ENCODE peak calls at places on chromosomes 4 and X, in six cellular contexts. One of them, this sample, is unnamed.

GRCh38 chr4:26723216-26723615 is 137.4 kb upstream of the STIM2 start:
- DNase-seq in spleen: no peak
- DNase-seq in sigmoid colon: no peak
- DNase-seq in HL-60: no peak
- DNase-seq in dorsolateral prefrontal cortex: no peak
- DNase-seq in upper lobe of right lung: no peak
- DNase-seq in this sample: no peak

GRCh38 chrX:78104447-78105176 is 564 bp downstream of the PGK1 start:
- DNase-seq in sigmoid colon: peak
- DNase-seq in upper lobe of right lung: peak
- DNase-seq in spleen: peak
- DNase-seq in dorsolateral prefrontal cortex: peak
- DNase-seq in HL-60: peak
- DNase-seq in this sample: peak

GRCh38 chrX:119105826-119106225 is 21.8 kb downstream of the KIAA1210 start:
- DNase-seq in sigmoid colon: no peak
- DNase-seq in dorsolateral prefrontal cortex: no peak
- DNase-seq in spleen: no peak
- DNase-seq in upper lobe of right lung: no peak
- DNase-seq in HL-60: no peak
- DNase-seq in this sample: no peak

GRCh38 chr4:1060646-1061371 is 49.4 kb downstream of the FGFRL1 start:
- DNase-seq in spleen: no peak
- DNase-seq in upper lobe of right lung: no peak
- DNase-seq in HL-60: no peak
- DNase-seq in dorsolateral prefrontal cortex: peak
- DNase-seq in sigmoid colon: peak
- DNase-seq in this sample: peak

GRCh38 chr4:2943364-2944090 is 19.7 kb downstream of the NOP14 start:
- DNase-seq in sigmoid colon: no peak
- DNase-seq in spleen: peak
- DNase-seq in upper lobe of right lung: no peak
- DNase-seq in HL-60: no peak
- DNase-seq in dorsolateral prefrontal cortex: peak
- DNase-seq in this sample: peak

GRCh38 chr4:184453402-184454160 is 20.8 kb downstream of the IRF2 start:
- DNase-seq in HL-60: peak
- DNase-seq in sigmoid colon: no peak
- DNase-seq in dorsolateral prefrontal cortex: no peak
- DNase-seq in upper lobe of right lung: no peak
- DNase-seq in spleen: no peak
- DNase-seq in this sample: peak

GRCh38 chr4:109574931-109575804 is 15.1 kb downstream of the MCUB start:
- DNase-seq in dorsolateral prefrontal cortex: no peak
- DNase-seq in HL-60: no peak
- DNase-seq in sigmoid colon: no peak
- DNase-seq in spleen: no peak
- DNase-seq in upper lobe of right lung: no peak
- DNase-seq in this sample: no peak

GRCh38 chrX:18149454-18149853 is 71.2 kb downstream of the BEND2 start:
- DNase-seq in HL-60: no peak
- DNase-seq in upper lobe of right lung: no peak
- DNase-seq in spleen: no peak
- DNase-seq in dorsolateral prefrontal cortex: no peak
- DNase-seq in sigmoid colon: no peak
- DNase-seq in this sample: no peak

GRCh38 chr4:55013431-55013955 is 111.9 kb downstream of the KDR start:
- DNase-seq in spleen: no peak
- DNase-seq in dorsolateral prefrontal cortex: no peak
- DNase-seq in upper lobe of right lung: no peak
- DNase-seq in sigmoid colon: no peak
- DNase-seq in HL-60: no peak
- DNase-seq in this sample: no peak

GRCh38 chrX:115693476-115693875 is 132.5 kb downstream of the PLS3 start:
- DNase-seq in dorsolateral prefrontal cortex: no peak
- DNase-seq in sigmoid colon: no peak
- DNase-seq in spleen: no peak
- DNase-seq in upper lobe of right lung: no peak
- DNase-seq in HL-60: no peak
- DNase-seq in this sample: no peak

GRCh38 chrX:63784902-63785692 is at the start of gene ARHGEF9:
- DNase-seq in sigmoid colon: peak
- DNase-seq in upper lobe of right lung: no peak
- DNase-seq in spleen: peak
- DNase-seq in HL-60: no peak
- DNase-seq in dorsolateral prefrontal cortex: no peak
- DNase-seq in this sample: no peak

GRCh38 chrX:137748827-137749226 is 182.9 kb downstream of the ZIC3 start:
- DNase-seq in dorsolateral prefrontal cortex: no peak
- DNase-seq in upper lobe of right lung: no peak
- DNase-seq in sigmoid colon: no peak
- DNase-seq in HL-60: no peak
- DNase-seq in spleen: no peak
- DNase-seq in this sample: no peak
- H3K4me3 ChIP-seq in dorsolateral prefrontal cortex: no peak
- H3K4me3 ChIP-seq in upper lobe of right lung: no peak
- H3K4me3 ChIP-seq in sigmoid colon: no peak
- H3K4me3 ChIP-seq in HL-60: no peak
- H3K4me3 ChIP-seq in spleen: no peak
- H3K4me3 ChIP-seq in this sample: no peak

DNA sequence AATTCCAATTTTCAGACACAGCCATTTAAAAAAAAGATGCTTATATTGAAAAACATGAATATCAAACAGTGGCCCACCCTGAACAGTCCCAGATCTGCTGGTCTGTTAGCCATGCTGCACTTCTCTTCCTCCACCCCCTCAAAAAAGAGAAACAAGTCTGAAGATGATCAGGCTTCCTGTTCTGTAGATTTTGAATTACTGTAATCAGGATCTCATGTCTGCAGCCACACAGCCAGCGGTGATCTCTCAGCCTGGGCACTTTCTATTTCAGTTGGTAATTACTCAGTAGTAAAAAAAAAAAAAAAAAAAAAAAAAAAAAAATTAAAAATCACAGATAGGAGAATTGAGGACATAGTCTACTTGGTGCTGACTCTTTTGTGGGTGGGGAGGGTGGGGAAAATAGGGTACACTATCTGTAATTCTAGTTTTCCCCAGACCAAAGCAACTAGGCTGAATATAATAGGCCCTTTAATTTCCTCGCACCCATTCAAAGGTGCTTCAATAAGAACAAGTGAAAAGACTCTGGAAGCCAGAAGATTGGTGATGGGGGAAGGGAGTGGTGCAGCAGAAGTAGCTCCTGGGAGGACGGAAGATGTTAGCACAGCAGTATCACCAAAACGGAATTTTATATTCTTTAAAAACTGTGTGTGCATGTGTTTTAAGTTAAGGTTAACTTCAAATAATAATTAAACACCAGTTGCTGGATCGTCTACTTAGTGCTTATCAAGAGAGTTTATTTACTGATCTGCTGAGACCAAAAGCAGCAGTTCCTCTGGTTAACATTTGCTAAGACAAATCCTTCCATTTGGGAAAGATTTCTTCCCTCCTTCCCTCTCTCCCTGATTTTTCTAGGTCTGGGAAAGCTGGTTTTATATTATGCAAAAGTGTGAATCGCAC is 47.1 kb downstream of the SPRY1 start:
- DNase-seq in spleen: no peak
- DNase-seq in HL-60: peak
- DNase-seq in upper lobe of right lung: no peak
- DNase-seq in sigmoid colon: no peak
- DNase-seq in dorsolateral prefrontal cortex: no peak
- DNase-seq in this sample: no peak
- H3K27ac ChIP-seq in spleen: peak
- H3K27ac ChIP-seq in HL-60: peak
- H3K27ac ChIP-seq in upper lobe of right lung: peak
- H3K27ac ChIP-seq in sigmoid colon: no peak
- H3K27ac ChIP-seq in dorsolateral prefrontal cortex: no peak
- H3K27ac ChIP-seq in this sample: peak

DNA sequence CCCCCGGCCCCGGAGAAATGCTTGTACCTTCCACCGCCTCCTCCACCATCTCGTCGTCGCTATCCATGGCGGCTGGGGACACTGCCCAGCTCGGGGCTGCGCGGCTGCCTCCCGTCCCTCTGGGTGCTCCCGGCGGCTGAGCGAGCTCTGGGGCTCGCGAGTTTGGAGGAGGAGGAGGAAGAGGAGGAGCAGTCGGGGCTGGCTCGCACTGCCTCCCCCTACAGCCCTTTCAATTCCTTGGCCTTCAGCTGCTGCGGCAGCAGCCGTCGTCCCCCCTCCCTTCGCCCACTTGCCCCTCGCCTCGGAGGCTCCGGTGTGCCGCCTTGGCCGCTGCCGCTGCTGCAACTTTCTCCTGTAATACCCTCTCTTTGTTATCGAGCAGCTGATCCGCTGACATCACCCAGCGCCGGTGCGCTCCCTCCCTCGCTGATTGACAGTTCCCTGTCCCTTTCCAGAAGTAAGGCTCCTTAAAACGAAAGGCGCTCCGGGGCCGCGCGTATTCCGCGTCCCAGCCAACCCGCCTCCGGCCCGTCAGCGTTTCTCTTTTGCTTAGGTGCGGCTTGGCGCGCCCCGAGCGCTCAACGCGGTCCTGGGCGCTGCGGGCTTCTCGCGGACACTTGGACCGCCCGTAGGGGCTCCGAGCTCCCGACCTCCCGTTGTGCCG is at the start of gene SETD7:
- DNase-seq in dorsolateral prefrontal cortex: peak
- DNase-seq in HL-60: peak
- DNase-seq in spleen: peak
- DNase-seq in sigmoid colon: peak
- DNase-seq in upper lobe of right lung: peak
- DNase-seq in this sample: peak
- TF ChIP-seq CTCF in dorsolateral prefrontal cortex: peak
- TF ChIP-seq CTCF in HL-60: no peak
- TF ChIP-seq CTCF in spleen: no peak
- TF ChIP-seq CTCF in sigmoid colon: no peak
- TF ChIP-seq CTCF in upper lobe of right lung: no peak
- TF ChIP-seq CTCF in this sample: no peak

GRCh38 chr4:84482564-84483563 is 16.2 kb downstream of the NKX6-1 start:
- DNase-seq in upper lobe of right lung: peak
- DNase-seq in HL-60: peak
- DNase-seq in sigmoid colon: no peak
- DNase-seq in spleen: no peak
- DNase-seq in dorsolateral prefrontal cortex: no peak
- DNase-seq in this sample: no peak
- H3K4me3 ChIP-seq in upper lobe of right lung: peak
- H3K4me3 ChIP-seq in HL-60: no peak
- H3K4me3 ChIP-seq in sigmoid colon: peak
- H3K4me3 ChIP-seq in spleen: no peak
- H3K4me3 ChIP-seq in dorsolateral prefrontal cortex: peak
- H3K4me3 ChIP-seq in this sample: peak

GRCh38 chrX:70481424-70481823 is 36.8 kb downstream of the DLG3 start:
- DNase-seq in sigmoid colon: no peak
- DNase-seq in spleen: no peak
- DNase-seq in upper lobe of right lung: no peak
- DNase-seq in HL-60: no peak
- DNase-seq in dorsolateral prefrontal cortex: no peak
- DNase-seq in this sample: no peak
- H3K27ac ChIP-seq in sigmoid colon: peak
- H3K27ac ChIP-seq in spleen: peak
- H3K27ac ChIP-seq in upper lobe of right lung: peak
- H3K27ac ChIP-seq in HL-60: no peak
- H3K27ac ChIP-seq in dorsolateral prefrontal cortex: peak
- H3K27ac ChIP-seq in this sample: peak

GRCh38 chr4:112589207-112589606 is 47.5 kb downstream of the ZGRF1 start:
- DNase-seq in HL-60: no peak
- DNase-seq in upper lobe of right lung: no peak
- DNase-seq in dorsolateral prefrontal cortex: no peak
- DNase-seq in sigmoid colon: no peak
- DNase-seq in spleen: no peak
- DNase-seq in this sample: no peak

GRCh38 chr4:112593438-112594133 is 43.1 kb downstream of the ZGRF1 start:
- DNase-seq in spleen: no peak
- DNase-seq in dorsolateral prefrontal cortex: no peak
- DNase-seq in upper lobe of right lung: no peak
- DNase-seq in HL-60: no peak
- DNase-seq in sigmoid colon: no peak
- DNase-seq in this sample: no peak

GRCh38 chr4:112591593-112591992 is 45.1 kb downstream of the ZGRF1 start:
- DNase-seq in upper lobe of right lung: no peak
- DNase-seq in dorsolateral prefrontal cortex: no peak
- DNase-seq in HL-60: no peak
- DNase-seq in spleen: no peak
- DNase-seq in sigmoid colon: no peak
- DNase-seq in this sample: no peak

DNA sequence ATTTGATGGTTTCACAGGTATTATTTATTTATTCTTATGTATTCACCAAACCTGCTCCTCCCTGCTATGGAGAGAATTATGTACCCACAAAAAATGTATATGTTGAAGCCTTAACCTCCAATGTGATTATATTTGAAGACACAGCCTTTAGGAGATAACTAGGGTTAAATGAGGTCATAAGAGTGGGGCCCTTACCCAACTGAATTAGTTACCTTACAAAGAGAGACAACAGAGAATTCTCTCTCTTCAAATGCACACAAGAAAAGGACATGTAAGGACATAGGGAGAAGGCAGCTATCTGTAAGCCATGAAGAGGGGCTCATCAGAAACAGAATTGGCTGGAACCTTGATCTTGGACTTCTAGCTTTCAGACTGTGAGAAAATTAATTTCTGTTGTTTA is 44.0 kb downstream of the ZGRF1 start:
- DNase-seq in sigmoid colon: no peak
- DNase-seq in dorsolateral prefrontal cortex: no peak
- DNase-seq in upper lobe of right lung: no peak
- DNase-seq in spleen: no peak
- DNase-seq in HL-60: no peak
- DNase-seq in this sample: no peak
- TF ChIP-seq CTCF in sigmoid colon: no peak
- TF ChIP-seq CTCF in dorsolateral prefrontal cortex: no peak
- TF ChIP-seq CTCF in upper lobe of right lung: no peak
- TF ChIP-seq CTCF in spleen: no peak
- TF ChIP-seq CTCF in HL-60: no peak
- TF ChIP-seq CTCF in this sample: no peak

GRCh38 chrX:134148293-134148692 is 88.7 kb upstream of the CCDC160 start:
- DNase-seq in upper lobe of right lung: no peak
- DNase-seq in HL-60: no peak
- DNase-seq in dorsolateral prefrontal cortex: no peak
- DNase-seq in spleen: no peak
- DNase-seq in sigmoid colon: no peak
- DNase-seq in this sample: no peak
- H3K4me3 ChIP-seq in upper lobe of right lung: no peak
- H3K4me3 ChIP-seq in HL-60: no peak
- H3K4me3 ChIP-seq in dorsolateral prefrontal cortex: no peak
- H3K4me3 ChIP-seq in spleen: no peak
- H3K4me3 ChIP-seq in sigmoid colon: peak
- H3K4me3 ChIP-seq in this sample: peak

DNA sequence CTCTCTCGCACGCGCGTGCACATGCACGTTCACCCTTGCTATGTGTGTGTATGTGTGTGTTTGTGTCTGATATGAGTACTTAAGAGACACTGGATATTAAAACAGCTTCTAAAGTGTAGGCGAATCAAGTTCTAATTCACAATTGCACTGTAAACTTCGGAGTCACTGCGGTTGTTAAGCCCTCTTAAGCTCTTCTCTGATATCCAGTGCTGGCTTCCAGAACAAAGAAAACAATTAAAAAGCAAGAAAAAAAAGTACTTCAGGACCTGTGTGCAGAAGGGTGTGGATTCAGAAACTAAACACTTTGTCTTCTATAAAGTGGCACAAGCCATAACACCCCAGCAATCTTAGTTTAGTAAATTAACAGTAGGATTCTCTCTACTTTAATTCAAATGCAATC is 300.2 kb downstream of the PCDH7 start:
- DNase-seq in sigmoid colon: no peak
- DNase-seq in upper lobe of right lung: no peak
- DNase-seq in HL-60: no peak
- DNase-seq in dorsolateral prefrontal cortex: no peak
- DNase-seq in spleen: no peak
- DNase-seq in this sample: no peak
- H3K27ac ChIP-seq in sigmoid colon: no peak
- H3K27ac ChIP-seq in upper lobe of right lung: no peak
- H3K27ac ChIP-seq in HL-60: no peak
- H3K27ac ChIP-seq in dorsolateral prefrontal cortex: no peak
- H3K27ac ChIP-seq in spleen: no peak
- H3K27ac ChIP-seq in this sample: no peak